ENCODE peak calls at places on chromosome 20, in ten cellular contexts. One of them, this sample, is unnamed.
A peak's percentile ranks its signal among the peaks of the same experiment; 100 is the strongest.

GRCh38 chr20:45840700-45841198 is 7.2 kb downstream of the SNX21 start:
- DNase-seq in neural progenitor cell: no peak
- DNase-seq in heart right ventricle: peak; percentile 18
- DNase-seq in lower leg skin: no peak
- DNase-seq in lower lobe of right lung: no peak
- DNase-seq in thyroid gland: no peak
- DNase-seq in heart left ventricle: no peak
- DNase-seq in OCI-LY7: no peak
- DNase-seq in cardiac fibroblast: no peak
- DNase-seq in spleen: no peak
- DNase-seq in this sample: no peak

GRCh38 chr20:38799248-38799647 is 6.2 kb upstream of the PPP1R16B start:
- DNase-seq in neural progenitor cell: no peak
- DNase-seq in heart right ventricle: no peak
- DNase-seq in lower leg skin: no peak
- DNase-seq in lower lobe of right lung: no peak
- DNase-seq in thyroid gland: no peak
- DNase-seq in heart left ventricle: peak; percentile 43
- DNase-seq in OCI-LY7: no peak
- DNase-seq in cardiac fibroblast: no peak
- DNase-seq in spleen: no peak
- DNase-seq in this sample: no peak

GRCh38 chr20:12969071-12969669 is 39.6 kb upstream of the SPTLC3 start:
- DNase-seq in neural progenitor cell: no peak
- DNase-seq in heart right ventricle: no peak
- DNase-seq in lower leg skin: no peak
- DNase-seq in lower lobe of right lung: no peak
- DNase-seq in thyroid gland: no peak
- DNase-seq in heart left ventricle: no peak
- DNase-seq in OCI-LY7: no peak
- DNase-seq in cardiac fibroblast: no peak
- DNase-seq in spleen: no peak
- DNase-seq in this sample: peak; percentile 31

GRCh38 chr20:39986231-39986904 is 702.7 kb downstream of the MAFB start:
- DNase-seq in neural progenitor cell: peak; percentile 78
- DNase-seq in heart right ventricle: peak; percentile 55
- DNase-seq in lower leg skin: peak; percentile 78
- DNase-seq in lower lobe of right lung: peak; percentile 56
- DNase-seq in thyroid gland: peak; percentile 72
- DNase-seq in heart left ventricle: peak; percentile 57
- DNase-seq in OCI-LY7: no peak
- DNase-seq in cardiac fibroblast: peak; percentile 27
- DNase-seq in spleen: no peak
- DNase-seq in this sample: peak; percentile 45

GRCh38 chr20:2401527-2401926 is 20.8 kb downstream of the TGM6 start:
- DNase-seq in neural progenitor cell: no peak
- DNase-seq in heart right ventricle: no peak
- DNase-seq in lower leg skin: no peak
- DNase-seq in lower lobe of right lung: no peak
- DNase-seq in thyroid gland: no peak
- DNase-seq in heart left ventricle: no peak
- DNase-seq in OCI-LY7: no peak
- DNase-seq in cardiac fibroblast: no peak
- DNase-seq in spleen: no peak
- DNase-seq in this sample: no peak

GRCh38 chr20:14415492-14415891 is 78.1 kb upstream of the FLRT3 start:
- DNase-seq in neural progenitor cell: peak; percentile 5
- DNase-seq in heart right ventricle: no peak
- DNase-seq in lower leg skin: no peak
- DNase-seq in lower lobe of right lung: no peak
- DNase-seq in thyroid gland: no peak
- DNase-seq in heart left ventricle: no peak
- DNase-seq in OCI-LY7: no peak
- DNase-seq in cardiac fibroblast: no peak
- DNase-seq in spleen: no peak
- DNase-seq in this sample: no peak

GRCh38 chr20:53834044-53834442 is 236.4 kb downstream of the BCAS1 start:
- DNase-seq in neural progenitor cell: no peak
- DNase-seq in heart right ventricle: no peak
- DNase-seq in lower leg skin: no peak
- DNase-seq in lower lobe of right lung: no peak
- DNase-seq in thyroid gland: peak; percentile 26
- DNase-seq in heart left ventricle: no peak
- DNase-seq in OCI-LY7: peak; percentile 69
- DNase-seq in cardiac fibroblast: peak; percentile 36
- DNase-seq in spleen: peak; percentile 89
- DNase-seq in this sample: no peak

GRCh38 chr20:63009988-63010769 is 3.4 kb upstream of the BHLHE23 start:
- DNase-seq in neural progenitor cell: no peak
- DNase-seq in heart right ventricle: no peak
- DNase-seq in lower leg skin: no peak
- DNase-seq in lower lobe of right lung: no peak
- DNase-seq in thyroid gland: no peak
- DNase-seq in heart left ventricle: no peak
- DNase-seq in OCI-LY7: no peak
- DNase-seq in cardiac fibroblast: peak; percentile 17
- DNase-seq in spleen: peak; percentile 83
- DNase-seq in this sample: peak; percentile 4

GRCh38 chr20:25992146-25992545 is 295.5 kb upstream of the ZNF337 start:
- DNase-seq in neural progenitor cell: peak; percentile 18
- DNase-seq in heart right ventricle: no peak
- DNase-seq in lower leg skin: no peak
- DNase-seq in lower lobe of right lung: no peak
- DNase-seq in thyroid gland: no peak
- DNase-seq in heart left ventricle: no peak
- DNase-seq in OCI-LY7: no peak
- DNase-seq in cardiac fibroblast: no peak
- DNase-seq in spleen: no peak
- DNase-seq in this sample: no peak

GRCh38 chr20:43586641-43587040 is 4.1 kb upstream of the IFT52 start:
- DNase-seq in neural progenitor cell: no peak
- DNase-seq in heart right ventricle: no peak
- DNase-seq in lower leg skin: no peak
- DNase-seq in lower lobe of right lung: no peak
- DNase-seq in thyroid gland: peak; percentile 40
- DNase-seq in heart left ventricle: no peak
- DNase-seq in OCI-LY7: no peak
- DNase-seq in cardiac fibroblast: no peak
- DNase-seq in spleen: peak; percentile 55
- DNase-seq in this sample: no peak

GRCh38 chr20:2289475-2289874 is 6.3 kb upstream of the TGM3 start:
- DNase-seq in neural progenitor cell: no peak
- DNase-seq in heart right ventricle: no peak
- DNase-seq in lower leg skin: no peak
- DNase-seq in lower lobe of right lung: no peak
- DNase-seq in thyroid gland: no peak
- DNase-seq in heart left ventricle: no peak
- DNase-seq in OCI-LY7: no peak
- DNase-seq in cardiac fibroblast: no peak
- DNase-seq in spleen: no peak
- DNase-seq in this sample: no peak

GRCh38 chr20:24363031-24363430 is 106.4 kb upstream of the SYNDIG1 start:
- DNase-seq in neural progenitor cell: no peak
- DNase-seq in heart right ventricle: no peak
- DNase-seq in lower leg skin: no peak
- DNase-seq in lower lobe of right lung: no peak
- DNase-seq in thyroid gland: no peak
- DNase-seq in heart left ventricle: no peak
- DNase-seq in OCI-LY7: no peak
- DNase-seq in cardiac fibroblast: no peak
- DNase-seq in spleen: no peak
- DNase-seq in this sample: no peak

GRCh38 chr20:3775457-3775856 is 5.8 kb downstream of the SPEF1 start:
- DNase-seq in neural progenitor cell: no peak
- DNase-seq in heart right ventricle: no peak
- DNase-seq in lower leg skin: no peak
- DNase-seq in lower lobe of right lung: no peak
- DNase-seq in thyroid gland: no peak
- DNase-seq in heart left ventricle: no peak
- DNase-seq in OCI-LY7: no peak
- DNase-seq in cardiac fibroblast: no peak
- DNase-seq in spleen: peak; percentile 54
- DNase-seq in this sample: no peak

GRCh38 chr20:14337400-14338171 is at the start of gene FLRT3:
- DNase-seq in neural progenitor cell: peak; percentile 92
- DNase-seq in heart right ventricle: peak; percentile 26
- DNase-seq in lower leg skin: peak; percentile 71
- DNase-seq in lower lobe of right lung: peak; percentile 69
- DNase-seq in thyroid gland: peak; percentile 90
- DNase-seq in heart left ventricle: peak; percentile 25
- DNase-seq in OCI-LY7: peak; percentile 43
- DNase-seq in cardiac fibroblast: peak; percentile 86
- DNase-seq in spleen: no peak
- DNase-seq in this sample: peak; percentile 97

GRCh38 chr20:40641212-40641611 is 47.8 kb downstream of the MAFB start:
- DNase-seq in neural progenitor cell: no peak
- DNase-seq in heart right ventricle: no peak
- DNase-seq in lower leg skin: no peak
- DNase-seq in lower lobe of right lung: no peak
- DNase-seq in thyroid gland: no peak
- DNase-seq in heart left ventricle: no peak
- DNase-seq in OCI-LY7: no peak
- DNase-seq in cardiac fibroblast: no peak
- DNase-seq in spleen: no peak
- DNase-seq in this sample: no peak

GRCh38 chr20:16262594-16262993 is 310.7 kb downstream of the KIF16B start:
- DNase-seq in neural progenitor cell: no peak
- DNase-seq in heart right ventricle: no peak
- DNase-seq in lower leg skin: no peak
- DNase-seq in lower lobe of right lung: no peak
- DNase-seq in thyroid gland: peak; percentile 9
- DNase-seq in heart left ventricle: no peak
- DNase-seq in OCI-LY7: no peak
- DNase-seq in cardiac fibroblast: no peak
- DNase-seq in spleen: no peak
- DNase-seq in this sample: no peak
- H3K4me3 ChIP-seq in neural progenitor cell: no peak overlapping the region
- H3K4me3 ChIP-seq in heart right ventricle: no peak overlapping the region
- H3K4me3 ChIP-seq in lower leg skin: no peak overlapping the region
- H3K4me3 ChIP-seq in lower lobe of right lung: no peak overlapping the region
- H3K4me3 ChIP-seq in thyroid gland: no peak overlapping the region
- H3K4me3 ChIP-seq in heart left ventricle: no peak overlapping the region
- H3K4me3 ChIP-seq in OCI-LY7: no peak overlapping the region
- H3K4me3 ChIP-seq in cardiac fibroblast: no peak overlapping the region
- H3K4me3 ChIP-seq in spleen: no peak overlapping the region
- H3K4me3 ChIP-seq in this sample: no peak overlapping the region

DNA sequence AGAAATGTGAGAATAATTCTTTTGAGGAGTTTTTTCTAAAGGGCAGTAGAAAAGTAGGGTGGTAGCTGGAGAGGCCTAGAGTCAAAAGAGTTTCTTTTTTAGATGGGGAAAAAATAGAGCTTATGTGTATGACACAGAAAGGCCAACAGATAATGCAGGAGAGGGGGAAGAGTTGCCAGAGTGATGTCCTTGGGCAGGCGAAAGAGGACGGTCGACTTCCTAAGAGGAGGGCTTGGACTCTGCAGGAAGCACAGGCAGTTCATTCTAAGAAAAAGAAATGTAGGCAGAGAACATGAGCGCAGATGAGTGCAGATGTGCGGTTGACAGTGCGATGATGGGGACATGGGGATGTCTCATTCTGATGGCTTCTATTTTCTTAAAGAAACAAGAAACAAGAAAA is 68.9 kb downstream of the PAK5 start:
- DNase-seq in neural progenitor cell: no peak
- DNase-seq in heart right ventricle: no peak
- DNase-seq in lower leg skin: no peak
- DNase-seq in lower lobe of right lung: no peak
- DNase-seq in thyroid gland: no peak
- DNase-seq in heart left ventricle: no peak
- DNase-seq in OCI-LY7: no peak
- DNase-seq in cardiac fibroblast: no peak
- DNase-seq in spleen: no peak
- DNase-seq in this sample: no peak
- TF ChIP-seq CTCF in neural progenitor cell: no peak
- TF ChIP-seq CTCF in heart right ventricle: no peak
- TF ChIP-seq CTCF in lower leg skin: no peak
- TF ChIP-seq CTCF in lower lobe of right lung: no peak
- TF ChIP-seq CTCF in thyroid gland: no peak
- TF ChIP-seq CTCF in heart left ventricle: no peak
- TF ChIP-seq CTCF in OCI-LY7: no peak
- TF ChIP-seq CTCF in cardiac fibroblast: no peak
- TF ChIP-seq CTCF in spleen: no peak
- TF ChIP-seq CTCF in this sample: no peak

GRCh38 chr20:22460803-22461202 is 123.6 kb downstream of the FOXA2 start:
- DNase-seq in neural progenitor cell: no peak
- DNase-seq in heart right ventricle: no peak
- DNase-seq in lower leg skin: no peak
- DNase-seq in lower lobe of right lung: no peak
- DNase-seq in thyroid gland: no peak
- DNase-seq in heart left ventricle: no peak
- DNase-seq in OCI-LY7: no peak
- DNase-seq in cardiac fibroblast: no peak
- DNase-seq in spleen: no peak
- DNase-seq in this sample: no peak

GRCh38 chr20:22460231-22460630 is 124.1 kb downstream of the FOXA2 start:
- DNase-seq in neural progenitor cell: no peak
- DNase-seq in heart right ventricle: no peak
- DNase-seq in lower leg skin: no peak
- DNase-seq in lower lobe of right lung: no peak
- DNase-seq in thyroid gland: no peak
- DNase-seq in heart left ventricle: no peak
- DNase-seq in OCI-LY7: no peak
- DNase-seq in cardiac fibroblast: no peak
- DNase-seq in spleen: no peak
- DNase-seq in this sample: no peak

GRCh38 chr20:22465622-22466446 is 118.5 kb downstream of the FOXA2 start:
- DNase-seq in neural progenitor cell: no peak
- DNase-seq in heart right ventricle: no peak
- DNase-seq in lower leg skin: no peak
- DNase-seq in lower lobe of right lung: no peak
- DNase-seq in thyroid gland: no peak
- DNase-seq in heart left ventricle: no peak
- DNase-seq in OCI-LY7: no peak
- DNase-seq in cardiac fibroblast: no peak
- DNase-seq in spleen: no peak
- DNase-seq in this sample: no peak

GRCh38 chr20:22464312-22465003 is 119.9 kb downstream of the FOXA2 start:
- DNase-seq in neural progenitor cell: no peak
- DNase-seq in heart right ventricle: no peak
- DNase-seq in lower leg skin: no peak
- DNase-seq in lower lobe of right lung: no peak
- DNase-seq in thyroid gland: no peak
- DNase-seq in heart left ventricle: no peak
- DNase-seq in OCI-LY7: no peak
- DNase-seq in cardiac fibroblast: no peak
- DNase-seq in spleen: no peak
- DNase-seq in this sample: no peak

GRCh38 chr20:22462975-22463914 is 121.1 kb downstream of the FOXA2 start:
- DNase-seq in neural progenitor cell: peak; percentile 37
- DNase-seq in heart right ventricle: no peak
- DNase-seq in lower leg skin: no peak
- DNase-seq in lower lobe of right lung: no peak
- DNase-seq in thyroid gland: no peak
- DNase-seq in heart left ventricle: no peak
- DNase-seq in OCI-LY7: no peak
- DNase-seq in cardiac fibroblast: no peak
- DNase-seq in spleen: no peak
- DNase-seq in this sample: peak; percentile 32
- H3K4me3 ChIP-seq in neural progenitor cell: no peak overlapping the region
- H3K4me3 ChIP-seq in heart right ventricle: no peak overlapping the region
- H3K4me3 ChIP-seq in lower leg skin: no peak overlapping the region
- H3K4me3 ChIP-seq in lower lobe of right lung: no peak overlapping the region
- H3K4me3 ChIP-seq in thyroid gland: no peak overlapping the region
- H3K4me3 ChIP-seq in heart left ventricle: no peak overlapping the region
- H3K4me3 ChIP-seq in OCI-LY7: no peak overlapping the region
- H3K4me3 ChIP-seq in cardiac fibroblast: no peak overlapping the region
- H3K4me3 ChIP-seq in spleen: no peak overlapping the region
- H3K4me3 ChIP-seq in this sample: no peak overlapping the region

GRCh38 chr20:6744171-6744570 is 23.3 kb upstream of the BMP2 start:
- DNase-seq in neural progenitor cell: no peak
- DNase-seq in heart right ventricle: no peak
- DNase-seq in lower leg skin: no peak
- DNase-seq in lower lobe of right lung: no peak
- DNase-seq in thyroid gland: no peak
- DNase-seq in heart left ventricle: no peak
- DNase-seq in OCI-LY7: no peak
- DNase-seq in cardiac fibroblast: no peak
- DNase-seq in spleen: no peak
- DNase-seq in this sample: no peak
- TF ChIP-seq CTCF in neural progenitor cell: no peak
- TF ChIP-seq CTCF in heart right ventricle: no peak
- TF ChIP-seq CTCF in lower leg skin: no peak
- TF ChIP-seq CTCF in lower lobe of right lung: no peak
- TF ChIP-seq CTCF in thyroid gland: no peak
- TF ChIP-seq CTCF in heart left ventricle: no peak
- TF ChIP-seq CTCF in OCI-LY7: no peak
- TF ChIP-seq CTCF in cardiac fibroblast: no peak
- TF ChIP-seq CTCF in spleen: no peak
- TF ChIP-seq CTCF in this sample: no peak